ENCODE peak calls at places on chromosome 11, in five cellular contexts. One of them, this sample, is unnamed.

GRCh38 chr11:117538731-117539130 is 211.1 kb downstream of the CEP164 start:
- DNase-seq in epithelial cell of proximal tubule: no peak
- DNase-seq in tibial artery: no peak
- DNase-seq in AG09309: peak
- DNase-seq in fibroblast of villous mesenchyme: peak
- DNase-seq in this sample: no peak

GRCh38 chr11:119533931-119534694 is 111.1 kb upstream of the THY1 start:
- DNase-seq in tibial artery: peak
- DNase-seq in fibroblast of villous mesenchyme: peak
- DNase-seq in epithelial cell of proximal tubule: peak
- DNase-seq in AG09309: no peak
- DNase-seq in this sample: peak

GRCh38 chr11:383431-383830 is 10.6 kb upstream of the PKP3 start:
- DNase-seq in epithelial cell of proximal tubule: no peak
- DNase-seq in fibroblast of villous mesenchyme: no peak
- DNase-seq in AG09309: no peak
- DNase-seq in tibial artery: no peak
- DNase-seq in this sample: no peak

GRCh38 chr11:77669848-77670511 is 32.4 kb upstream of the CLNS1A start:
- DNase-seq in epithelial cell of proximal tubule: no peak
- DNase-seq in tibial artery: no peak
- DNase-seq in AG09309: no peak
- DNase-seq in fibroblast of villous mesenchyme: peak
- DNase-seq in this sample: peak

GRCh38 chr11:13368041-13368446 is 90.5 kb downstream of the BMAL1 start:
- DNase-seq in fibroblast of villous mesenchyme: peak
- DNase-seq in epithelial cell of proximal tubule: peak
- DNase-seq in AG09309: no peak
- DNase-seq in tibial artery: no peak
- DNase-seq in this sample: peak

GRCh38 chr11:97948793-97949192 is 1072.0 kb upstream of the CNTN5 start:
- DNase-seq in fibroblast of villous mesenchyme: no peak
- DNase-seq in epithelial cell of proximal tubule: no peak
- DNase-seq in tibial artery: no peak
- DNase-seq in AG09309: no peak
- DNase-seq in this sample: peak

GRCh38 chr11:74004694-74005615 is 3.9 kb downstream of the UCP3 start:
- DNase-seq in tibial artery: peak
- DNase-seq in fibroblast of villous mesenchyme: no peak
- DNase-seq in epithelial cell of proximal tubule: no peak
- DNase-seq in AG09309: no peak
- DNase-seq in this sample: no peak

GRCh38 chr11:63212742-63213141 is 30.7 kb downstream of the SLC22A25 start:
- DNase-seq in tibial artery: no peak
- DNase-seq in fibroblast of villous mesenchyme: peak
- DNase-seq in AG09309: no peak
- DNase-seq in epithelial cell of proximal tubule: no peak
- DNase-seq in this sample: peak

GRCh38 chr11:69383946-69384547 is 90.1 kb downstream of the MYEOV start:
- DNase-seq in epithelial cell of proximal tubule: no peak
- DNase-seq in fibroblast of villous mesenchyme: no peak
- DNase-seq in tibial artery: peak
- DNase-seq in AG09309: no peak
- DNase-seq in this sample: no peak

GRCh38 chr11:116990811-116991210 is 107.4 kb downstream of the SIK3 start:
- DNase-seq in tibial artery: no peak
- DNase-seq in AG09309: no peak
- DNase-seq in fibroblast of villous mesenchyme: no peak
- DNase-seq in epithelial cell of proximal tubule: no peak
- DNase-seq in this sample: no peak

GRCh38 chr11:58628446-58628845 is 6.0 kb downstream of the CNTF start:
- DNase-seq in tibial artery: no peak
- DNase-seq in AG09309: no peak
- DNase-seq in epithelial cell of proximal tubule: peak
- DNase-seq in fibroblast of villous mesenchyme: no peak
- DNase-seq in this sample: no peak

GRCh38 chr11:77402218-77402556 is 71.7 kb downstream of the PAK1 start:
- DNase-seq in fibroblast of villous mesenchyme: no peak
- DNase-seq in tibial artery: no peak
- DNase-seq in AG09309: no peak
- DNase-seq in epithelial cell of proximal tubule: no peak
- DNase-seq in this sample: peak

GRCh38 chr11:19403196-19403895 is 162.6 kb upstream of the E2F8 start:
- DNase-seq in tibial artery: no peak
- DNase-seq in epithelial cell of proximal tubule: no peak
- DNase-seq in fibroblast of villous mesenchyme: no peak
- DNase-seq in AG09309: no peak
- DNase-seq in this sample: no peak

GRCh38 chr11:59815754-59816153 is 5.2 kb upstream of the MRPL16 start:
- DNase-seq in AG09309: no peak
- DNase-seq in epithelial cell of proximal tubule: no peak
- DNase-seq in tibial artery: no peak
- DNase-seq in fibroblast of villous mesenchyme: no peak
- DNase-seq in this sample: no peak

GRCh38 chr11:100682247-100682969 is 4.7 kb upstream of the ARHGAP42 start:
- DNase-seq in fibroblast of villous mesenchyme: peak
- DNase-seq in tibial artery: no peak
- DNase-seq in AG09309: no peak
- DNase-seq in epithelial cell of proximal tubule: no peak
- DNase-seq in this sample: no peak

GRCh38 chr11:17719940-17720795 is 797 bp downstream of the MYOD1 start:
- DNase-seq in epithelial cell of proximal tubule: no peak
- DNase-seq in AG09309: no peak
- DNase-seq in fibroblast of villous mesenchyme: peak
- DNase-seq in tibial artery: no peak
- DNase-seq in this sample: no peak
- TF ChIP-seq CTCF in epithelial cell of proximal tubule: no peak
- TF ChIP-seq CTCF in AG09309: no peak
- TF ChIP-seq CTCF in fibroblast of villous mesenchyme: no peak
- TF ChIP-seq CTCF in tibial artery: no peak
- TF ChIP-seq CTCF in this sample: no peak

GRCh38 chr11:134470238-134470637 is 58.2 kb upstream of the B3GAT1 start:
- DNase-seq in AG09309: no peak
- DNase-seq in tibial artery: peak
- DNase-seq in epithelial cell of proximal tubule: no peak
- DNase-seq in fibroblast of villous mesenchyme: no peak
- DNase-seq in this sample: no peak

GRCh38 chr11:134471341-134472187 is 59.5 kb upstream of the B3GAT1 start:
- DNase-seq in tibial artery: peak
- DNase-seq in fibroblast of villous mesenchyme: no peak
- DNase-seq in epithelial cell of proximal tubule: no peak
- DNase-seq in AG09309: no peak
- DNase-seq in this sample: no peak

GRCh38 chr11:134469627-134470026 is 57.6 kb upstream of the B3GAT1 start:
- DNase-seq in AG09309: no peak
- DNase-seq in epithelial cell of proximal tubule: no peak
- DNase-seq in fibroblast of villous mesenchyme: no peak
- DNase-seq in tibial artery: no peak
- DNase-seq in this sample: no peak

GRCh38 chr11:134474070-134474860 is 62.2 kb upstream of the B3GAT1 start:
- DNase-seq in AG09309: no peak
- DNase-seq in tibial artery: no peak
- DNase-seq in fibroblast of villous mesenchyme: no peak
- DNase-seq in epithelial cell of proximal tubule: no peak
- DNase-seq in this sample: no peak

GRCh38 chr11:134472188-134472455 is 60.1 kb upstream of the B3GAT1 start:
- DNase-seq in epithelial cell of proximal tubule: no peak
- DNase-seq in fibroblast of villous mesenchyme: no peak
- DNase-seq in AG09309: no peak
- DNase-seq in tibial artery: no peak
- DNase-seq in this sample: no peak
- H3K4me3 ChIP-seq in epithelial cell of proximal tubule: no peak
- H3K4me3 ChIP-seq in fibroblast of villous mesenchyme: no peak
- H3K4me3 ChIP-seq in AG09309: no peak
- H3K4me3 ChIP-seq in tibial artery: no peak
- H3K4me3 ChIP-seq in this sample: no peak

DNA sequence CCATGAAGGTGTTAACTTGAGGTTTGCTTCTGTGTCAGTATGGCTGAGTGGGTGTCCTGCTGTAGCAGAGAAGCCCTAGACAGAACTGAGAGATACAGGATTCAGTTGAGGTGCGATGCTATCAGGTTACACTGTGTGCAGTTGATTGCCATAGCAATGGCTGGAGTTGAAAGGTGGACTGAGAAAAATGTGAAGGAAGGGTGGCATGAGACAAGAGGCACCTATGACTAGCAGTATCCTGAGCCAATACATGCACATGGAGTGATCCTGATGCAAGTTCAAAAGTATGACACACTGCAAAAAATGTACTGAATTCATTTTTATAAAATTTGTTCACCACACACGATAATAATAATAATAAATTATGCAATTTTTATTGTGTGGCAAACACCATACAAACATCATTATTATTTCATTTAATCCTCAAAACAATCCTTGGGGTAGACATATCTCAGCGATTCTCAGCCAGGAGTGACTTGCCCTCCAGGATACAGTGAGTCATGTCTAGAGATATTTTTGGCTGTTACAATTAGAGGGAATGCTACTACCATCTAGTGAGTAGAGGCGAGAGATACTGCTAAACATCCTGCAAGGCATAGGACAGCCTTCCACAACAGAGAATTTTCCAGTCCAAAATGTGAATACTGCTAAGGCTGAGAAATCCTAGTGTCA is 3.9 kb upstream of the PIWIL4 start:
- DNase-seq in AG09309: no peak
- DNase-seq in fibroblast of villous mesenchyme: peak
- DNase-seq in tibial artery: no peak
- DNase-seq in epithelial cell of proximal tubule: no peak
- DNase-seq in this sample: peak
- TF ChIP-seq CTCF in AG09309: peak
- TF ChIP-seq CTCF in fibroblast of villous mesenchyme: peak
- TF ChIP-seq CTCF in tibial artery: peak
- TF ChIP-seq CTCF in epithelial cell of proximal tubule: peak
- TF ChIP-seq CTCF in this sample: peak

GRCh38 chr11:72740562-72741428 is 11.4 kb downstream of the ARAP1 start:
- DNase-seq in AG09309: no peak
- DNase-seq in epithelial cell of proximal tubule: no peak
- DNase-seq in fibroblast of villous mesenchyme: no peak
- DNase-seq in tibial artery: no peak
- DNase-seq in this sample: no peak

GRCh38 chr11:72743321-72744221 is 8.6 kb downstream of the ARAP1 start:
- DNase-seq in epithelial cell of proximal tubule: no peak
- DNase-seq in AG09309: no peak
- DNase-seq in tibial artery: no peak
- DNase-seq in fibroblast of villous mesenchyme: no peak
- DNase-seq in this sample: no peak

GRCh38 chr11:72742522-72743320 is 9.5 kb downstream of the ARAP1 start:
- DNase-seq in tibial artery: no peak
- DNase-seq in fibroblast of villous mesenchyme: no peak
- DNase-seq in AG09309: no peak
- DNase-seq in epithelial cell of proximal tubule: no peak
- DNase-seq in this sample: no peak

GRCh38 chr11:72741429-72741833 is 10.8 kb downstream of the ARAP1 start:
- DNase-seq in AG09309: no peak
- DNase-seq in fibroblast of villous mesenchyme: peak
- DNase-seq in tibial artery: no peak
- DNase-seq in epithelial cell of proximal tubule: no peak
- DNase-seq in this sample: peak

DNA sequence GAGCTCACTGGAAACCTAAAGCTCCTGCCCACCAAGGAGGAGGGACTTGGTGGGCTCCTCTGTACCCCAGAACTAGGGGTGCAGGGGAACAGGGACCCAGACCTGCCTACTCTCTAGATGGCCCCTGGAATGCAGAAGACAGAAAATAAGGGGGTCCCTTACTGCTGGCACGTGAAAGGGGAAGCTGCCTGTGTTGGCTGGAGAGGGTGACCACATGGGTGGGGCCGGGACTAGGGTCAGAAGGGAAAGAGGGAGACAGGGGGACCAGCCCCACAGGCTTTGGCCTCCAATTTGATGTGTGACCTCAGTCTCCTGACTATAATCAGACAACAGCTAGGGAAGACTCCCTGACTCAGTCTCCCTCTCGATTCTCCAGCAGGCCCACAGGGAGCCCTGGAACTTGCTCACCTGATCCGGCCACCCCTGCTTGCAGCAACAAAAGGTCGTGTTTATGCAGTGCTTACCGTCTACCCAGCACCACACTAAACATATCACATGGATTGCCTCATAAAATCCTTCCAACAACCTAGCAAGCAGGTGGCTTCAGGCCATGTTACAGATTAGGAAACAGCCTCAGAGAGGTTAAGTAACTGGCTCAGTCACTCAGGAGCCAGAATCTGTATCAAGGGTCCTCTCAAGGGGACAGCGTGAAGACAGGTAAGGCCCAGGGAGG is 10.2 kb downstream of the ARAP1 start:
- DNase-seq in AG09309: no peak
- DNase-seq in fibroblast of villous mesenchyme: peak
- DNase-seq in epithelial cell of proximal tubule: no peak
- DNase-seq in tibial artery: no peak
- DNase-seq in this sample: peak
- H3K4me3 ChIP-seq in AG09309: no peak
- H3K4me3 ChIP-seq in fibroblast of villous mesenchyme: no peak
- H3K4me3 ChIP-seq in epithelial cell of proximal tubule: no peak
- H3K4me3 ChIP-seq in tibial artery: no peak
- H3K4me3 ChIP-seq in this sample: no peak

GRCh38 chr11:104873252-104873651 is 25.0 kb downstream of the CASP12 start:
- DNase-seq in fibroblast of villous mesenchyme: no peak
- DNase-seq in tibial artery: no peak
- DNase-seq in AG09309: no peak
- DNase-seq in epithelial cell of proximal tubule: no peak
- DNase-seq in this sample: no peak
- TF ChIP-seq CTCF in fibroblast of villous mesenchyme: peak
- TF ChIP-seq CTCF in tibial artery: no peak
- TF ChIP-seq CTCF in AG09309: no peak
- TF ChIP-seq CTCF in epithelial cell of proximal tubule: no peak
- TF ChIP-seq CTCF in this sample: peak

DNA sequence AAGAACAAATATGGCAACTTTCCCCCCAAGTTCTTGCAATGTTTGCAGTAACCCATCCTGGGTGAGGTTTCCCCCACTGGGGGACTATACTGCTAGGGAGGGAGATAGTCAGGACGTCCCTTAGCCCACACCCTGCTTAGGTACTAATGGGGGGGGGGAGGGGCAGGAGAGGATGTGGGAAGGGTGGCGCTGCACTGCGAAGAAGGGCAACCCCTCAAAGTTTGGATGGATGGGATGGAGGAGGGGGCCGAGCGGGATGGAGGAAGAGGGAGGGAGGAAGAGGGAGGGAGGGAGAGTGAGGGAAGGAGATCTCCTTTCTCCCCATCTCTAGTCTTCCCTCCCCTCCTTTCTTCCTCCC is 100.6 kb upstream of the HSD17B12 start:
- DNase-seq in epithelial cell of proximal tubule: no peak
- DNase-seq in tibial artery: no peak
- DNase-seq in fibroblast of villous mesenchyme: no peak
- DNase-seq in AG09309: no peak
- DNase-seq in this sample: no peak
- H3K4me3 ChIP-seq in epithelial cell of proximal tubule: peak
- H3K4me3 ChIP-seq in tibial artery: peak
- H3K4me3 ChIP-seq in fibroblast of villous mesenchyme: peak
- H3K4me3 ChIP-seq in AG09309: peak
- H3K4me3 ChIP-seq in this sample: peak

GRCh38 chr11:89608234-89608966 is 101.7 kb upstream of the TRIM77 start:
- DNase-seq in AG09309: no peak
- DNase-seq in epithelial cell of proximal tubule: no peak
- DNase-seq in fibroblast of villous mesenchyme: no peak
- DNase-seq in tibial artery: no peak
- DNase-seq in this sample: no peak
- TF ChIP-seq CTCF in AG09309: no peak
- TF ChIP-seq CTCF in epithelial cell of proximal tubule: no peak
- TF ChIP-seq CTCF in fibroblast of villous mesenchyme: no peak
- TF ChIP-seq CTCF in tibial artery: no peak
- TF ChIP-seq CTCF in this sample: no peak

This sample was measured in epithelial cell of esophagus.